ENCODE peak calls at places on chromosomes 16 and 17, in six cellular contexts. O is stomach, D is A549, R is omental fat pad, Z is AG04450, B is ovary. M is an unnamed sample.

GRCh38 chr17:64172510-64172909 is 42.6 kb upstream of the ERN1 start:
- DNase-seq in O (no peak), D (no peak), R (no peak), Z (no peak), B (no peak), M (no peak)

GRCh38 chr16:89185062-89185751 is 13.7 kb downstream of the CDH15 start:
- DNase-seq in O (no peak), D (no peak), R (no peak), Z (no peak), B (no peak), M (no peak)

GRCh38 chr16:66344533-66345145 is 21.9 kb upstream of the CDH5 start:
- DNase-seq in O (no peak), D (no peak), R (no peak), Z (no peak), B (no peak), M (no peak)

GRCh38 chr17:74192950-74193781 is 10.3 kb upstream of the RPL38 start:
- DNase-seq in O (peak), D (no peak), R (no peak), Z (no peak), B (no peak), M (no peak)

GRCh38 chr16:61024180-61024900 is 1011.9 kb downstream of the CDH8 start:
- DNase-seq in O (no peak), D (no peak), R (no peak), Z (no peak), B (no peak), M (no peak)

GRCh38 chr17:32777436-32777835 is 99.5 kb downstream of the MYO1D start:
- DNase-seq in O (no peak), D (peak), R (no peak), Z (no peak), B (no peak), M (no peak)

GRCh38 chr17:2266045-2266864 is 37.3 kb downstream of the SMG6 start:
- DNase-seq in O (peak), D (no peak), R (no peak), Z (no peak), B (no peak), M (peak)

GRCh38 chr17:19376799-19377198 is 1.5 kb upstream of the MAPK7 start:
- DNase-seq in O (no peak), D (no peak), R (no peak), Z (no peak), B (peak), M (no peak)

GRCh38 chr17:48240562-48241130 is 133.1 kb downstream of the SNX11 start:
- DNase-seq in O (no peak), D (peak), R (no peak), Z (no peak), B (no peak), M (no peak)

GRCh38 chr16:84247844-84248243 is 8.0 kb upstream of the KCNG4 start:
- DNase-seq in O (no peak), D (no peak), R (no peak), Z (no peak), B (no peak), M (no peak)

GRCh38 chr16:29664133-29664912 is 1.3 kb downstream of the SPN start:
- DNase-seq in O (no peak), D (no peak), R (no peak), Z (no peak), B (no peak), M (peak)

GRCh38 chr17:337866-338265 is 14.7 kb downstream of the RPH3AL start:
- DNase-seq in O (no peak), D (no peak), R (no peak), Z (no peak), B (no peak), M (no peak)

GRCh38 chr17:45284176-45285140 is 22.6 kb upstream of the SPATA32 start:
- DNase-seq in O (peak), D (no peak), R (no peak), Z (no peak), B (no peak), M (no peak)
- TF ChIP-seq CTCF in O (no peak), D (peak), R (no peak), Z (peak), B (no peak), M (no peak)

GRCh38 chr16:68367891-68368601 is 57.2 kb downstream of the PRMT7 start:
- DNase-seq in O (no peak), D (no peak), R (no peak), Z (no peak), B (no peak), M (no peak)

GRCh38 chr16:68367440-68367839 is 56.6 kb downstream of the PRMT7 start:
- DNase-seq in O (no peak), D (no peak), R (no peak), Z (no peak), B (no peak), M (no peak)

GRCh38 chr16:68368602-68368944 is 57.8 kb downstream of the PRMT7 start:
- DNase-seq in O (no peak), D (no peak), R (no peak), Z (no peak), B (no peak), M (no peak)

GRCh38 chr16:68366062-68366461 is 55.2 kb downstream of the PRMT7 start:
- DNase-seq in O (no peak), D (no peak), R (no peak), Z (no peak), B (no peak), M (no peak)

GRCh38 chr16:68367034-68367433 is 56.2 kb downstream of the PRMT7 start:
- DNase-seq in O (peak), D (peak), R (peak), Z (no peak), B (no peak), M (no peak)
- TF ChIP-seq CTCF in O (peak), D (peak), R (no peak), Z (peak), B (no peak), M (peak)

GRCh38 chr16:17211797-17212196 is 259.0 kb downstream of the XYLT1 start:
- DNase-seq in O (no peak), D (no peak), R (no peak), Z (no peak), B (no peak), M (no peak)
- TF ChIP-seq CTCF in O (no peak), D (no peak), R (no peak), Z (peak), B (no peak), M (peak)

GRCh38 chr17:38872671-38873385 is 3.0 kb downstream of the LASP1 start:
- DNase-seq in O (peak), D (no peak), R (no peak), Z (no peak), B (no peak), M (no peak)

GRCh38 chr17:38869647-38870258 is at the start of gene LASP1:
- DNase-seq in O (peak), D (peak), R (peak), Z (no peak), B (peak), M (peak)

GRCh38 chr17:38870259-38871165 is 654 bp downstream of the LASP1 start:
- DNase-seq in O (peak), D (peak), R (no peak), Z (no peak), B (peak), M (peak)

GRCh38 chr17:38871992-38872605 is 2.2 kb downstream of the LASP1 start:
- DNase-seq in O (no peak), D (no peak), R (no peak), Z (no peak), B (no peak), M (no peak)

DNA sequence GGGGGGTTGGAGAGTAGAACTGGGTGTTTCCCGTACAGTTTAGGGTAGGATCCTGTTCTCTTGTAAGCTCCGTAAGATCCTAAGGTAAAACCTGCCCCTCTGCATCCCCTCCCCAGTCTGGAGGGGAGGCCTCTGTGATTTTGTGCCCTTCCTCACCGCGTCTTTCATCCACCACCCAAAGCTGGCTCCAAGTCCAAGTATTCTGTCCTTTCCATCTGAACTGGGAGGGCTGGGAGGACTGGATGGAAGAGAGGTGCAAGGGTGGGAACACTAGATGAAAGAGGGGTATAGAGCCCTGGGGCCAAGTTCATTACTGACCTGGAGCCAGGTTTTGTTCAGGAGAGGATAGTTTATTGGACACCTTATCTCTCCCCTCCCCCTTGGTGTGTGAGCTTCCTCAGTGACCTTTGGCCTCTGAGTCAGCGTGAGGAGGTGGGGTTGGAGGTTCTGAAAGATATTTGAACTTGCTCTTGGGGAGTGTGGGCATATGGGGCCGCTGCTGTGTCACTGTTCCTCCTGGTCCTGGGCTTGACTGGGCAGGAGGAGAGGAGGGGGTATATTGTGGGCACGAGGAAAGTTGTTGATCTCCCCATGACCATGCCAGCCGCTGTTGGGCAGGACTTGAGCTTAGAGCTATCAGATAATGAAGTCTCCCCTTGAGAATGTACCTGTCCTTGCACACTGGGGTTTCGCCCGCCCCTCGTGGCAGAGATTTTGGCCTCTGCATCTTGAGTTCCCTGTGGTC is 1.6 kb downstream of the LASP1 start:
- DNase-seq in O (peak), D (peak), R (peak), Z (no peak), B (peak), M (peak)
- TF ChIP-seq CTCF in O (no peak), D (peak), R (no peak), Z (no peak), B (no peak), M (no peak)

DNA sequence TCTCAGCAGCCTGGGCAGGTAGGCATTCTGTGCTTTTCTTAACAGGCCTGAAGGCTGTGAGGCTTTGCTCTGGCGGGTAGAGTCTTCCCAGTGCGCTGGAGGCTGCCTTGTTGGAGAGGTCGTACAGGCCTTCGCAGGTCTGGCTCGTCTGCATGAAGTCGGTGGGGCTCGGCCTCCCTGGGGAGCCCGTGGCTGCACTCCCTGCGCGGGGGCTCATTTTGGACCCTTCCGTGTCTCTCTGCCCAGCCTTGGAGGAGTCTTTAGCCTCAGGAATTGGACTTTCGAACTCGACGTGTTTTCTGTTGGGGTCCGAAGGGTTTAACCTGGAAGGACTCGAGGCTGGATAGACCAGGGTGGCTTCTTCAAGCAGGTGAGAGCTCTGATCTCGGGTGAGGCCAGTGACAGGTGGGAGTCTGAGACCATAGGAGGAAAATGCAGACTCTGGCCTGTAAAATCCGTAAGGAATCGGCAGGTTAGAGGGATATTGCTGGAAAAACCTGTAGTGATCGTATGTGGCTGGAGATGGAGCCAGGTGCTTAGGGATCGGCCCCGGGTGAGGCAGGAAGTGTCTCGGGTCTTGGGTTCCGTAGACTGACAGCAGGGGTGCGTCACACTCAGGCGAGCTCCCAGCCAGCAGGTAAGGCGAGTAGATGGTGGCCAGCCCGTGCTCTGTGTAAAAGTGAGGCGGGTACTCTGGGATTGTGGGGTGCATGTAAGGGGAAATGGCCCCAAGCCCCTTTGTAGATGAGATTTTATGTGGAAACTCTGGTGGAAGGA is 8.6 kb downstream of the ZNF750 start:
- DNase-seq in O (no peak), D (no peak), R (no peak), Z (no peak), B (no peak), M (no peak)
- TF ChIP-seq CTCF in O (no peak), D (no peak), R (no peak), Z (no peak), B (no peak), M (no peak)

DNA sequence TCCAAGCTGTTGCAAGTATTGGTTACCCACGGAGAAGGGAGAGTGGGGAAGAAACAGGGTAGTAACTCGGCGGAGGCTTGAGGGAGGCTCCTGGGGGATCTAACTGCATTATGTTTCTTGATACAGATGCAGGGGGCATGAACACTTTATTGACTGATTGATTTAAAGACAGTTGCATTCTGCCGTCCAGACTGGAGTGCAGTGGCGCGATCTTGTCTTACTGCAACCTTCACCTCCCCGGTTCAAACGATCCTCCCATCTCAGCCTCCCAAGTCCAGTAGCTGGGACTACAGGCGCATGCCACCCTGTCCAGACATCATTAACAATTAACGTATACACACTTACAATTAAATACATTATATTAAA is 15.1 kb upstream of the ERN2 start:
- DNase-seq in O (no peak), D (no peak), R (no peak), Z (no peak), B (no peak), M (no peak)
- TF ChIP-seq CTCF in O (no peak), D (no peak), R (no peak), Z (no peak), B (no peak), M (no peak)

GRCh38 chr16:27853651-27854050 is 209.9 kb downstream of the GSG1L start:
- DNase-seq in O (no peak), D (no peak), R (no peak), Z (no peak), B (no peak), M (no peak)

GRCh38 chr16:27863377-27863776 is 200.1 kb downstream of the GSG1L start:
- DNase-seq in O (no peak), D (no peak), R (no peak), Z (no peak), B (no peak), M (no peak)

GRCh38 chr16:27860091-27860490 is 203.4 kb downstream of the GSG1L start:
- DNase-seq in O (no peak), D (no peak), R (no peak), Z (no peak), B (no peak), M (no peak)

GRCh38 chr16:27862953-27863352 is 200.6 kb downstream of the GSG1L start:
- DNase-seq in O (no peak), D (no peak), R (no peak), Z (no peak), B (no peak), M (no peak)

GRCh38 chr16:27859020-27859419 is 204.5 kb downstream of the GSG1L start:
- DNase-seq in O (no peak), D (no peak), R (no peak), Z (no peak), B (no peak), M (no peak)
- TF ChIP-seq CTCF in O (no peak), D (no peak), R (no peak), Z (no peak), B (no peak), M (no peak)

GRCh38 chr17:57372156-57372555 is 115.8 kb downstream of the MSI2 start:
- DNase-seq in O (no peak), D (peak), R (no peak), Z (no peak), B (no peak), M (no peak)
- TF ChIP-seq CTCF in O (no peak), D (no peak), R (no peak), Z (no peak), B (no peak), M (no peak)

DNA sequence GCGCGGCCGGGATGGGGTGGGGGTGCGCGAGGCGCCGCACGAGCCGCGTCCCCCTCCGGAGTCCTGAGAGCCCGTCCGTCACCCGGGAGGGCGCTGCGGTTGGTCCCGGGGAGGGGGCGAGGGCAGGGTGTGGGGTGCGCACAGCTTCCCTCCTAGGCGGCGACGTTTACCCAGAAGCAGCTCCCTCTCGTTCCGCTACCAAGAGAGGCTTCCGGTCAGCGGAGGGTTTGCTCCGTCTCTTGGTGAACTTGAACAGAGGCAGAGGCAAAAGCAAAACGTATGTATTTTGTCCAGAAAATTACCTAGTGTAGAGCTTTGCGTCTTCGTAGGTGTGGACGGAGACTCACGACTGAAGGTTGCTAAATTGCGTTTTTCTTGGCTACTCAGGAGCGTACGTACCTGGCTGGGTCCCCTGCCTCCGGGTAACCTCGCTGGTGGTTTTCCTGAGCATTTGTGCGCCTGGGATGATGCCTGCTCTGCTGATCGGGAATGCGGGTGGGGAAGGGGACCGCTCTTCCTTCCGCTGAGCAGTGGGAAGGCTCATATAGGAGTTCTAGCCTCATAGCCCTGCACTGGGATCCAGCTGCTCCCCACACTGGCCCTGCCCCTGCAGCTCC is 824 bp downstream of the WSCD1 start:
- DNase-seq in O (no peak), D (peak), R (no peak), Z (no peak), B (no peak), M (no peak)
- TF ChIP-seq CTCF in O (no peak), D (no peak), R (no peak), Z (no peak), B (no peak), M (no peak)